ENCODE peak calls at places on chromosomes 11 and 22, in eight cellular contexts. W is PC-9; Q is CD4-positive, alpha-beta memory T cell; A is colonic mucosa; V is cardiac muscle cell; K is breast epithelium; C is neural progenitor cell; J is testis. U is an unnamed sample.

GRCh38 chr11:119855066-119855465 is 126.1 kb upstream of the NECTIN1 start:
- DNase-seq in V (no peak), J (no peak), W (no peak), Q (no peak), C (no peak), K (no peak), A (no peak), U (no peak)

GRCh38 chr11:75815345-75815983 is 454 bp downstream of the UVRAG start:
- DNase-seq in A (peak), Q (peak), W (no peak), J (peak), C (no peak), K (peak), V (no peak), U (peak)

GRCh38 chr11:59669611-59670009 is 773 bp upstream of the PATL1 start:
- DNase-seq in J (peak), W (no peak), A (peak), V (no peak), Q (no peak), C (no peak), K (peak), U (peak)

GRCh38 chr11:91296628-91297027 is 928.0 kb upstream of the FAT3 start:
- DNase-seq in Q (no peak), V (no peak), K (no peak), C (no peak), W (no peak), J (no peak), A (no peak), U (no peak)

GRCh38 chr22:44271010-44271500 is 41.7 kb downstream of the SHISAL1 start:
- DNase-seq in J (no peak), W (no peak), Q (no peak), C (no peak), V (no peak), A (no peak), K (no peak), U (no peak)

GRCh38 chr11:459511-460220 is 9.6 kb downstream of the PTDSS2 start:
- DNase-seq in W (no peak), V (no peak), A (no peak), K (no peak), C (no peak), Q (no peak), J (no peak), U (no peak)

GRCh38 chr11:94776351-94777321 is 8.5 kb downstream of the AMOTL1 start:
- DNase-seq in C (peak), J (no peak), Q (no peak), V (no peak), K (no peak), A (no peak), W (peak), U (no peak)

GRCh38 chr11:32152821-32153220 is 61.9 kb downstream of the RCN1 start:
- DNase-seq in J (no peak), C (no peak), Q (no peak), V (no peak), A (no peak), W (no peak), K (no peak), U (no peak)

GRCh38 chr22:43726964-43727543 is 85.1 kb downstream of the EFCAB6 start:
- DNase-seq in C (no peak), J (no peak), W (no peak), Q (no peak), V (no peak), K (no peak), A (no peak), U (no peak)

GRCh38 chr22:43002198-43002577 is 12.8 kb downstream of the PACSIN2 start:
- DNase-seq in V (no peak), J (no peak), W (no peak), C (no peak), A (no peak), Q (no peak), K (no peak), U (no peak)

GRCh38 chr22:46226577-46226976 is 23.5 kb downstream of the CDPF1 start:
- DNase-seq in C (no peak), Q (no peak), W (no peak), V (no peak), A (no peak), K (no peak), J (no peak), U (no peak)

GRCh38 chr11:2192435-2192834 is 20.8 kb upstream of the TH start:
- DNase-seq in Q (no peak), C (no peak), W (no peak), J (no peak), A (no peak), V (no peak), K (no peak), U (no peak)

GRCh38 chr11:68039526-68040086 is 781 bp downstream of the TCIRG1 start:
- DNase-seq in K (no peak), W (no peak), C (no peak), A (no peak), J (no peak), V (no peak), Q (no peak), U (no peak)

GRCh38 chr11:77821349-77821851 is 456 bp downstream of the AAMDC start:
- DNase-seq in A (peak), V (peak), W (no peak), C (no peak), Q (peak), K (no peak), J (peak), U (peak)

GRCh38 chr11:116459644-116460043 is 313.1 kb downstream of the BUD13 start:
- DNase-seq in Q (no peak), V (no peak), C (no peak), J (no peak), K (no peak), W (no peak), A (no peak), U (no peak)

GRCh38 chr22:30308096-30308495 is 18.6 kb downstream of the TBC1D10A start:
- DNase-seq in A (no peak), V (no peak), W (no peak), C (no peak), K (no peak), Q (no peak), J (no peak), U (no peak)

GRCh38 chr22:48694296-48694883 is 1133.3 kb downstream of the BRD1 start:
- DNase-seq in C (no peak), J (no peak), Q (no peak), A (no peak), K (no peak), W (no peak), V (no peak), U (no peak)

GRCh38 chr11:115462004-115462541 is 42.1 kb downstream of the CADM1 start:
- DNase-seq in Q (no peak), A (no peak), C (no peak), K (no peak), J (peak), W (no peak), V (no peak), U (no peak)

GRCh38 chr11:64022125-64022784 is 13.5 kb upstream of the FLRT1 start:
- DNase-seq in V (no peak), W (no peak), A (no peak), K (no peak), J (no peak), C (no peak), Q (no peak), U (no peak)

GRCh38 chr11:68848429-68848828 is 6.7 kb upstream of the CPT1A start:
- DNase-seq in W (no peak), V (no peak), K (no peak), J (no peak), Q (no peak), C (no peak), A (no peak), U (no peak)

GRCh38 chr11:60942207-60942606 is 9.8 kb downstream of the SLC15A3 start:
- DNase-seq in C (no peak), Q (no peak), V (no peak), A (no peak), J (no peak), K (peak), W (no peak), U (no peak)

GRCh38 chr11:103035656-103036434 is 56.1 kb downstream of the DCUN1D5 start:
- DNase-seq in C (peak), A (peak), J (peak), K (no peak), V (peak), Q (peak), W (peak), U (no peak)

GRCh38 chr11:130858215-130858614 is 58.1 kb downstream of the SNX19 start:
- DNase-seq in K (no peak), C (no peak), Q (no peak), W (no peak), V (peak), A (no peak), J (no peak), U (peak)

GRCh38 chr11:10584071-10584501 is 15.6 kb upstream of the LYVE1 start:
- DNase-seq in W (no peak), K (no peak), V (no peak), A (no peak), Q (no peak), C (no peak), J (peak), U (no peak)

GRCh38 chr11:10590516-10590915 is 22.1 kb upstream of the LYVE1 start:
- DNase-seq in K (no peak), W (no peak), V (no peak), C (no peak), Q (no peak), A (no peak), J (no peak), U (no peak)

GRCh38 chr11:10588904-10589303 is 20.4 kb upstream of the LYVE1 start:
- DNase-seq in J (no peak), C (no peak), K (no peak), V (no peak), Q (no peak), A (no peak), W (no peak), U (no peak)

GRCh38 chr11:10591741-10592140 is 23.3 kb upstream of the LYVE1 start:
- DNase-seq in Q (no peak), J (no peak), W (no peak), V (no peak), A (no peak), C (no peak), K (no peak), U (no peak)

GRCh38 chr11:10587995-10588394 is 19.5 kb upstream of the LYVE1 start:
- DNase-seq in V (no peak), J (no peak), A (no peak), K (no peak), W (no peak), C (no peak), Q (no peak), U (no peak)
- H3K27ac ChIP-seq in V (no peak), J (peak), A (no peak), K (no peak), W (peak), C (no peak), Q (no peak), U (no peak)

DNA sequence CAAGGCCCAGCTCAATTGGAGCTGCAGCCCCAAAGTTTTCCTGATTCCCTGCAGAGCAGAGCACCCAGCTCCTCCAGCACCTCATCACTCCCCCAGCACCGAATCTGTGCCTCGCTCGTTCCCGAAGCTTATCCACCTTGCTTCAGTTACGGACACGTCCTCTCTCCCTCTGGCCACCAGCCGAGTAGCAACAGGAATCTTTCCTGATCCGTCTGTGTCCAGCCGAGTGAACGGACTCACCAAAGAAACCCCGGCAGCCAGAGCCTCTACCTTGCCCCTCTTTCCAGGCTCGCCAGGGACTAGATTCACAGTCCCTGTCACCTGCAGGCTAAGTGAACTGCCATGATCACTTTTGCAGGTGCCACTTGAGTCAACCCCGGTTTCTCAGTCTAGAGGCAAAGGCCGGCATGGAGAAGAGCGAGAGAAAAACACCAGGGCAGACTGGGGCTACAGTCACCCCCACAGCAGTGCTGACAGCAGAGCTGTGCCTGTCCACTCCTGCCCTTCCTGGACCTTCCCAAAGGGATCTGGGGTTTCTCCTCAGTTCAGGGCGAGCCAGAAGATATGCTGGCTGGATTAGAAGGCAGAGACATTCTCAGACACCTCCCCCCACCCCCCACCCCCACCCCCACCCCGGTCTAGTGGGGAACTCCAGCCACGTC is 32.3 kb downstream of the BID start:
- DNase-seq in W (no peak), C (no peak), V (no peak), Q (no peak), J (no peak), A (no peak), K (no peak), U (no peak)
- H3K27ac ChIP-seq in W (no peak), C (no peak), V (no peak), Q (peak), J (no peak), A (no peak), K (no peak), U (no peak)

GRCh38 chr22:39900306-39901227 is at the start of gene GRAP2:
- DNase-seq in Q (peak), V (no peak), K (no peak), J (no peak), C (no peak), A (no peak), W (no peak), U (no peak)
- H3K27ac ChIP-seq in Q (peak), V (no peak), K (no peak), J (no peak), C (no peak), A (no peak), W (no peak), U (no peak)

DNA sequence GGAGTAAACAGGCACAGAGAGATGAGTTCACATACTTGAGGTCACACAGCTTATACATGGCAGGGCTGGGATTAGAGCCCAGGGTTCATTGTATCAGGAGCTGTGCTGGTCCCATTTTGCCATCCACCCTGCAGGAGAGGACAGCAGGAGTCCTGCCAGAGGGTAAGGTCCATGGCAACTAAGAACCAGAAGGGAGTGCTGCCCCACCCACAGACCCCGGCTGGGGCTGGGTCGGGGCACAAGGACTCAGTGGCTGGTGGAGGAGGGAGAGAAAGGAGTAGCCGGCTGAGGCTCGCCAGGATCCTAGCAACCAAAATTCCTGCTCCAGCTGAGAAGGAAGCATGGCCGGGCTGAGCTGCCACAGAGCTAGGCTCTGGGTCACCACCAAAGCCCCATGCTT is 25.9 kb upstream of the TP53I11 start:
- DNase-seq in A (peak), Q (no peak), W (no peak), J (no peak), C (no peak), V (no peak), K (no peak), U (no peak)
- H3K27ac ChIP-seq in A (peak), Q (no peak), W (no peak), J (no peak), C (no peak), V (no peak), K (no peak), U (no peak)

GRCh38 chr11:9613830-9614762 is 40.6 kb downstream of the WEE1 start:
- DNase-seq in W (peak), K (peak), J (peak), V (peak), Q (peak), A (peak), C (peak), U (peak)

GRCh38 chr11:9616858-9617257 is 43.4 kb downstream of the WEE1 start:
- DNase-seq in K (no peak), J (no peak), Q (no peak), A (no peak), C (no peak), V (no peak), W (no peak), U (no peak)

GRCh38 chr11:9616042-9616640 is 42.7 kb downstream of the WEE1 start:
- DNase-seq in V (no peak), J (no peak), C (no peak), W (no peak), A (no peak), Q (no peak), K (no peak), U (no peak)

GRCh38 chr11:9613118-9613829 is 39.8 kb downstream of the WEE1 start:
- DNase-seq in C (peak), V (peak), J (peak), Q (peak), K (peak), W (peak), A (peak), U (peak)

DNA sequence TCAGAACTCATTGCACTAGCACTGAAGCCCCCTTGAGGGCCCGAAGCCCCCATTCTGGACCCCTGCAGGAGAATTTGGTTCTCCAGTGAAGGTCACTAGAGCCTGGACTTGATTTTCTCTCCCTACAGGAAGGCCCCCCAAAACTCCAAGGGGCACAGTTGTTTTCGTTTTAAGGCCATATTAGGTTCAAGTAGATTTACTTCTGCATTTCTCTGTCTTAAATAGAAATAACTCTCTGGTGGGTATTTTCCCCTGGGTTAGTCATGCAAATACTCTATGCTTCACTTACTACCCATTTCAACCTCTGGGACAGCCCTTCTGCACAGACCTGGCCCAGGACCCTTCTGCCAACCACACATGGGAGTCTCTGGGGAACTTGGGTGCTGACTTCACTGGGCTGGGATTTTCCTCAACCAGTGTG is 41.6 kb downstream of the WEE1 start:
- DNase-seq in J (no peak), C (no peak), V (no peak), A (no peak), Q (no peak), W (no peak), K (no peak), U (no peak)
- H3K27ac ChIP-seq in J (peak), C (no peak), V (no peak), A (peak), Q (peak), W (no peak), K (peak), U (peak)